ENCODE peak calls at places on chromosomes 4 and X, in six cellular contexts. S is progenitor cell of endocrine pancreas, B is lower leg skin, K is type B pancreatic cell, V is brain microvascular endothelial cell, X is cardiac muscle cell. F is an unnamed sample.

GRCh38 chr4:140568507-140569306 is at the start of gene UCP1:
- DNase-seq in S (peak; percentile 35), B (no peak), K (no peak), V (no peak), X (peak; percentile 72), F (no peak)

GRCh38 chrX:48971325-48972213 is at the start of gene KCND1:
- DNase-seq in S (peak; percentile 31), B (no peak), K (no peak), V (peak; percentile 2), X (peak; percentile 33), F (no peak)

GRCh38 chr4:107561481-107561880 is 158.6 kb downstream of the PAPSS1 start:
- DNase-seq in S (no peak), B (no peak), K (no peak), V (peak; percentile 60), X (no peak), F (no peak)

GRCh38 chrX:119477812-119478232 is 9.6 kb downstream of the SLC25A5 start:
- DNase-seq in S (no peak), B (peak; percentile 29), K (no peak), V (peak; percentile 89), X (no peak), F (no peak)

GRCh38 chrX:12825801-12826200 is 34.6 kb downstream of the PRPS2 start:
- DNase-seq in S (no peak), B (no peak), K (no peak), V (peak; percentile 39), X (no peak), F (no peak)

GRCh38 chr4:2096073-2096609 is 37.0 kb downstream of the NAT8L start:
- DNase-seq in S (no peak), B (peak; percentile 53), K (peak; percentile 50), V (no peak), X (no peak), F (no peak)

GRCh38 chrX:2483398-2483797 is 17.4 kb downstream of the DHRSX start:
- DNase-seq in S (no peak), B (no peak), K (no peak), V (no peak), X (no peak), F (peak; percentile 32)

GRCh38 chr4:37693030-37693429 is 6.9 kb upstream of the RELL1 start:
- DNase-seq in S (no peak), B (no peak), K (no peak), V (no peak), X (no peak), F (no peak)

GRCh38 chrX:4830880-4831557 is 1117.6 kb upstream of the PRKX start:
- DNase-seq in S (no peak), B (no peak), K (no peak), V (no peak), X (no peak), F (no peak)

GRCh38 chr4:8773124-8773931 is 98.3 kb downstream of the HMX1 start:
- DNase-seq in S (no peak), B (peak; percentile 53), K (no peak), V (no peak), X (no peak), F (peak; percentile 87)

GRCh38 chr4:90419124-90419711 is 292.0 kb downstream of the CCSER1 start:
- DNase-seq in S (no peak), B (no peak), K (no peak), V (no peak), X (peak; percentile 15), F (no peak)

GRCh38 chr4:11005321-11005720 is 320.8 kb upstream of the CLNK start:
- DNase-seq in S (no peak), B (no peak), K (no peak), V (no peak), X (no peak), F (no peak)

GRCh38 chr4:160510925-160511324 is 1408.0 kb downstream of the RAPGEF2 start:
- DNase-seq in S (no peak), B (no peak), K (no peak), V (peak; percentile 39), X (no peak), F (no peak)

GRCh38 chr4:185542626-185543336 is 7.5 kb upstream of the PDLIM3 start:
- DNase-seq in S (no peak), B (no peak), K (no peak), V (no peak), X (no peak), F (no peak)

GRCh38 chrX:100864967-100865366 is 9.2 kb downstream of the NOX1 start:
- DNase-seq in S (no peak), B (no peak), K (no peak), V (peak; percentile 38), X (no peak), F (no peak)

GRCh38 chr4:122379239-122379638 is 428 bp downstream of the ADAD1 start:
- DNase-seq in S (no peak), B (no peak), K (no peak), V (no peak), X (no peak), F (peak; percentile 85)

GRCh38 chr4:42416017-42416416 is 18.7 kb downstream of the SHISA3 start:
- DNase-seq in S (no peak), B (no peak), K (no peak), V (no peak), X (no peak), F (no peak)

GRCh38 chr4:38281416-38282071 is 321.3 kb downstream of the PTTG2 start:
- DNase-seq in S (no peak), B (no peak), K (no peak), V (peak; percentile 16), X (no peak), F (no peak)

GRCh38 chr4:106659386-106659785 is 290.8 kb upstream of the GIMD1 start:
- DNase-seq in S (no peak), B (no peak), K (no peak), V (no peak), X (no peak), F (no peak)

GRCh38 chr4:112951362-112951962 is 98.0 kb upstream of the ANK2 start:
- DNase-seq in S (no peak), B (no peak), K (no peak), V (no peak), X (peak; percentile 7), F (no peak)
- TF ChIP-seq CTCF in S (peak; percentile 68), B (no peak), K (peak; percentile 83), V (peak; percentile 27), X (peak; percentile 65), F (peak; percentile 88)

GRCh38 chrX:6095469-6095868 is 133.2 kb downstream of the NLGN4X start:
- DNase-seq in S (no peak), B (no peak), K (no peak), V (no peak), X (no peak), F (no peak)
- TF ChIP-seq CTCF in S (peak; percentile 37), B (no peak), K (peak; percentile 59), V (peak; percentile 37), X (no peak), F (no peak)

GRCh38 chr4:169493164-169493524 is 119.2 kb downstream of the NEK1 start:
- DNase-seq in S (no peak), B (no peak), K (no peak), V (no peak), X (no peak), F (no peak)
- TF ChIP-seq CTCF in S (no peak), B (no peak), K (peak; percentile 23), V (no peak), X (no peak), F (peak; percentile 46)

DNA sequence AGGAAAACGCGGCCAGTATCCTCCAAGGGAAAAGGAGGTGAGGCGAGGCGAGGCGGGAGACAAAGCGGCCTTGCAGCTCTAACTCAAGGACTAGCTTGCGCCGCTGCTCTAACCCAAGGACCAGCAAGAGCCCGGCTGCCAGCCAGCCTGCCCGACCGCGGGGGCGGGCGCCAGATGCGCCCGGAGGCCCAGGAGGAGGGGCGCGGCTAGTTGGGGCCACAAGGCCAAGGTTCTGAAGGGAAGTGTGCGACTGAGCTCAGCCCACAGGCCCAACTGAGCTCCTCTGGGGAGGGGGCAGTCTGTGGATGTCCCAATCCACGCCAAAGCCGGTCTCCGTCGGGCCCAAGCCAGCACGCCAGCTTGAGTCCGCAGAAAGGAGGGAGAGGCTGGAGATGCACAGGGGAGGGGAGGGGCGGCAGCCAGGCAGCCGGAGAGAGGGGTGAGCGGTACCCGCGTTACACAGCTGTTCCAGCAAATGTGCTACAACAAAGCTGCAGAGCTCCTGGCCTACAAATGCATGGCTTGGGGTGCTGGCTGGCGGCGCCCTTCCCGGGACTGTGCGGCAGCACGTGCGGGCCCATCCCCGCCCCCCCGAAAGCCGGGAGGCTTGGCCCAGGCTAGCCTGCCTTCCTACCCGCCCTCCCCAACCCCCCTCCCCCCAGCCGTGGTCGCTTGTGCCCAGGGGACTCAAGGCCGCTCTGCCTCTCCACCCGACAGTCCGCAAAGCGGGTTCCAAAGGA is 637 bp downstream of the AMER1 start:
- DNase-seq in S (peak; percentile 30), B (no peak), K (peak; percentile 72), V (no peak), X (peak; percentile 34), F (no peak)
- TF ChIP-seq CTCF in S (no peak), B (no peak), K (no peak), V (no peak), X (no peak), F (no peak)

GRCh38 chr4:143207555-143207954 is 22.8 kb downstream of the USP38 start:
- DNase-seq in S (no peak), B (no peak), K (no peak), V (peak; percentile 12), X (no peak), F (no peak)
- TF ChIP-seq CTCF in S (peak; percentile 26), B (no peak), K (peak; percentile 62), V (peak; percentile 25), X (peak; percentile 39), F (peak; percentile 76)

DNA sequence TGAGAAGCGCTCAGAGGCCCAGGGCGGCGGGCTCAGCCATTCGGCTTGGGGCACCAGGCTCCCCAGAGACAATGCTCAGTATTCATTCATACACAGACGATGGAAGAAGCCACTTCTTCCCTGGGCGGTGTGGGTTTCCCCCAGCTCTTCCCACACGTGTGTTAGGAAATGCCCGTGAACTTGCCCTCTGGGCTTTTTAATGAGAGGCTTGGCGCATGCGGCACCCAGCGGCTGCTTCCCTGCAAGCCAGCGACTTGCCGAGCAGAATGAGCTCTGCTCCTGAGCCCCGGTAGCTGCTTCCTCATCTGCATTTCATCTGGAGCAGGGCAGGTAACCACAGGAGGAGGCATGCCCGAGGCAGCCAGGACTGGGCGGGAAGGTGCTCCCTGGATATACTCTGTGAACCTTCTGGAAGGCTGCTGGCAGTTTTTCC is 178.6 kb downstream of the DCLK2 start:
- DNase-seq in S (no peak), B (no peak), K (no peak), V (no peak), X (no peak), F (no peak)
- TF ChIP-seq CTCF in S (no peak), B (no peak), K (no peak), V (peak; percentile 28), X (no peak), F (no peak)

DNA sequence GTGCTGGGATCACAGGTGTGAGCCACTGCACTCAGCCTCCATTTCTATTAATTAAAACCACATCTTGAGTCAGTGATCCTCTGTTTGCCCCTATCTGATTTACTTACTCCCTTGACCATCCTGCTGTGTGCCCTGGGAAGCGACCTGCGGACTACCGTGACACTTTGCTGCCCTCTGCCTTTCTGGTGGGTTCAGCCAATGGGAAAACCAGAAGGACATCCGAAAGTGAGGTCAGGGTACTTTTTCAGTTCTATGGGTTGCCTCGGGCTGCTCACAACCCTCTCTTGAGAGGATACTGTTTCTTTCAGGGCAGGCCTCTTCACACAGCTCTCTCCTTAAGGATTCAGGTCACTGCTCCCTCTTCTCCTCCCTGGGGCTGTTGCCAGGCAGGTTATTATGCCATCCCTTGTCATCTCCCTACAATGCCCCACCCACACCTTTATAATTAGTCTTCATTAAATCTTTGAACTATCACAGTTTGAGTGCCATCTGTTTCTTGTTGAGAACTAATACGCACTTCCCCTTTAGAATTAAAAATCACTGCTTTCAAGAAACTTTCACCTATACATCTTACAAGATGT is 21.4 kb downstream of the PLAC8 start:
- DNase-seq in S (no peak), B (no peak), K (no peak), V (no peak), X (no peak), F (no peak)
- TF ChIP-seq CTCF in S (no peak), B (no peak), K (no peak), V (no peak), X (no peak), F (no peak)

GRCh38 chrX:42678133-42678532 is 99.8 kb downstream of the PPP1R2C start:
- DNase-seq in S (no peak), B (no peak), K (no peak), V (peak; percentile 27), X (no peak), F (no peak)
- TF ChIP-seq CTCF in S (peak; percentile 21), B (no peak), K (peak; percentile 27), V (no peak), X (peak; percentile 38), F (no peak)